ENCODE peak calls at places on chromosomes 12 and 14, in six cellular contexts. P is psoas muscle, R is GM23248, C is neural progenitor cell, M is substantia nigra, B is neuronal stem cell. A is an unnamed sample.

GRCh38 chr14:50944647-50945413 is 547 bp upstream of the PYGL start:
- DNase-seq in R (peak; percentile 69), C (no peak), M (no peak), B (no peak), P (peak; percentile 68), A (peak; percentile 50)

GRCh38 chr12:124952801-124953200 is 36.1 kb downstream of the DHX37 start:
- DNase-seq in M (no peak), C (no peak), R (no peak), B (no peak), P (no peak), A (no peak)

GRCh38 chr14:23633160-23633701 is 2.9 kb upstream of the DHRS2 start:
- DNase-seq in R (no peak), C (peak; percentile 11), P (no peak), M (no peak), B (no peak), A (no peak)

GRCh38 chr14:105267820-105268548 is 19.7 kb downstream of the BTBD6 start:
- DNase-seq in R (no peak), C (no peak), M (no peak), P (no peak), B (no peak), A (no peak)

GRCh38 chr14:75247286-75247922 is 31.2 kb upstream of the FOS start:
- DNase-seq in B (no peak), P (no peak), C (no peak), M (no peak), R (no peak), A (no peak)

GRCh38 chr12:39846971-39847661 is 227.5 kb upstream of the ABCD2 start:
- DNase-seq in R (peak; percentile 15), P (no peak), B (no peak), M (no peak), C (peak; percentile 39), A (no peak)

GRCh38 chr14:96224480-96225096 is 19.9 kb downstream of the BDKRB2 start:
- DNase-seq in P (no peak), R (no peak), M (no peak), B (no peak), C (no peak), A (no peak)

GRCh38 chr14:57302883-57303282 is 34.1 kb downstream of the AP5M1 start:
- DNase-seq in P (no peak), B (no peak), R (peak; percentile 10), C (no peak), M (no peak), A (no peak)

GRCh38 chr14:91419044-91419397 is 1.4 kb upstream of the CCDC88C start:
- DNase-seq in B (no peak), M (no peak), C (no peak), P (no peak), R (peak; percentile 7), A (peak; percentile 24)

GRCh38 chr12:47833591-47834012 is 13.9 kb upstream of the HDAC7 start:
- DNase-seq in B (no peak), C (no peak), R (no peak), M (no peak), P (no peak), A (no peak)

GRCh38 chr12:47828008-47828966 is 8.6 kb upstream of the HDAC7 start:
- DNase-seq in C (no peak), M (no peak), B (no peak), P (peak; percentile 77), R (peak; percentile 40), A (no peak)

GRCh38 chr12:47832263-47832933 is 12.7 kb upstream of the HDAC7 start:
- DNase-seq in R (no peak), C (no peak), P (no peak), B (no peak), M (no peak), A (no peak)

GRCh38 chr12:47828967-47829482 is 9.3 kb upstream of the HDAC7 start:
- DNase-seq in R (peak; percentile 79), P (peak; percentile 87), B (no peak), M (no peak), C (no peak), A (peak; percentile 82)

GRCh38 chr12:47829584-47829983 is 9.9 kb upstream of the HDAC7 start:
- DNase-seq in M (no peak), P (no peak), R (no peak), B (no peak), C (no peak), A (no peak)
- H3K27ac ChIP-seq in M (no peak overlapping the region), P (peak overlapping the region; percentile 75), R (peak overlapping the region; percentile 46), B (no peak overlapping the region), C (no peak overlapping the region), A (peak overlapping the region; percentile 99)

GRCh38 chr14:89309670-89310177 is 107.3 kb downstream of the FOXN3 start:
- DNase-seq in M (no peak), C (no peak), P (no peak), B (no peak), R (no peak), A (no peak)

GRCh38 chr14:89310211-89310610 is 106.8 kb downstream of the FOXN3 start:
- DNase-seq in R (no peak), B (no peak), C (no peak), M (no peak), P (no peak), A (no peak)

GRCh38 chr14:89314274-89314673 is 102.8 kb downstream of the FOXN3 start:
- DNase-seq in C (no peak), P (no peak), M (no peak), R (no peak), B (no peak), A (no peak)

GRCh38 chr14:89315493-89316456 is 101.3 kb downstream of the FOXN3 start:
- DNase-seq in M (no peak), B (no peak), R (no peak), P (no peak), C (no peak), A (no peak)

GRCh38 chr14:89312937-89313336 is 104.1 kb downstream of the FOXN3 start:
- DNase-seq in R (no peak), C (no peak), P (no peak), M (no peak), B (no peak), A (no peak)
- H3K27ac ChIP-seq in R (no peak overlapping the region), C (no peak overlapping the region), P (no peak overlapping the region), M (no peak overlapping the region), B (no peak overlapping the region), A (no peak overlapping the region)

GRCh38 chr14:64541261-64541970 is 875 bp downstream of the HSPA2 start:
- DNase-seq in R (peak; percentile 61), B (no peak), P (peak; percentile 69), C (no peak), M (no peak), A (no peak)
- H3K27ac ChIP-seq in R (no peak overlapping the region), B (no peak overlapping the region), P (peak overlapping the region; percentile 74), C (no peak overlapping the region), M (peak overlapping the region; percentile 91), A (no peak overlapping the region)

GRCh38 chr14:93961610-93962009 is 14.8 kb downstream of the ASB2 start:
- DNase-seq in M (no peak), P (no peak), R (no peak), C (no peak), B (no peak), A (no peak)

GRCh38 chr14:93963692-93964091 is 12.7 kb downstream of the ASB2 start:
- DNase-seq in M (no peak), B (no peak), C (no peak), R (no peak), P (no peak), A (no peak)

GRCh38 chr14:93964281-93964680 is 12.1 kb downstream of the ASB2 start:
- DNase-seq in C (no peak), B (no peak), P (peak; percentile 61), M (no peak), R (no peak), A (no peak)

GRCh38 chr14:93964820-93965286 is 11.5 kb downstream of the ASB2 start:
- DNase-seq in M (no peak), P (no peak), R (no peak), B (no peak), C (no peak), A (no peak)

GRCh38 chr14:93962701-93963601 is 13.4 kb downstream of the ASB2 start:
- DNase-seq in M (no peak), P (peak; percentile 80), C (no peak), R (no peak), B (no peak), A (no peak)
- H3K27ac ChIP-seq in M (no peak overlapping the region), P (peak overlapping the region; percentile 98), C (no peak overlapping the region), R (no peak overlapping the region), B (no peak overlapping the region), A (peak overlapping the region; percentile 73)

DNA sequence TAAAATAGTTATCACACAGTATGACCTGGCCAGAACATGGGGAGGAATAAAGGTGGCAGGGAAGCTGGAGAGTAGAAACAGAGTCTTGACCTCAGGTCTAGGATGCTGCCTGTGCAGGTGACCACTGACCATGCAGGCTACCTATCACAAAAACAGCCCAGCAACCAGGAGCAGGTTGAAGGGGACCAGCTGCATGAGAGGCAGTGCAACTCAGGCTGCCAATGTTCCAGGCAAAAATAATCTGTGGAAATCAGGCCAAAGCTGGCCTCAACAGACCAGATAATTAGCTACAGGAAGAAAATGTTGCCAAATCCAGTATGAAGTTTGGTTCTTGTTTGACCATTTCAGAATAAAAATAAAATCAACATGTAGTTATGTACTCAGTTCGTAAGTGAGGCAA is 72.6 kb downstream of the PDE6H start:
- DNase-seq in B (no peak), M (no peak), C (no peak), R (no peak), P (no peak), A (no peak)
- H3K27ac ChIP-seq in B (no peak overlapping the region), M (no peak overlapping the region), C (no peak overlapping the region), R (no peak overlapping the region), P (no peak overlapping the region), A (no peak overlapping the region)

DNA sequence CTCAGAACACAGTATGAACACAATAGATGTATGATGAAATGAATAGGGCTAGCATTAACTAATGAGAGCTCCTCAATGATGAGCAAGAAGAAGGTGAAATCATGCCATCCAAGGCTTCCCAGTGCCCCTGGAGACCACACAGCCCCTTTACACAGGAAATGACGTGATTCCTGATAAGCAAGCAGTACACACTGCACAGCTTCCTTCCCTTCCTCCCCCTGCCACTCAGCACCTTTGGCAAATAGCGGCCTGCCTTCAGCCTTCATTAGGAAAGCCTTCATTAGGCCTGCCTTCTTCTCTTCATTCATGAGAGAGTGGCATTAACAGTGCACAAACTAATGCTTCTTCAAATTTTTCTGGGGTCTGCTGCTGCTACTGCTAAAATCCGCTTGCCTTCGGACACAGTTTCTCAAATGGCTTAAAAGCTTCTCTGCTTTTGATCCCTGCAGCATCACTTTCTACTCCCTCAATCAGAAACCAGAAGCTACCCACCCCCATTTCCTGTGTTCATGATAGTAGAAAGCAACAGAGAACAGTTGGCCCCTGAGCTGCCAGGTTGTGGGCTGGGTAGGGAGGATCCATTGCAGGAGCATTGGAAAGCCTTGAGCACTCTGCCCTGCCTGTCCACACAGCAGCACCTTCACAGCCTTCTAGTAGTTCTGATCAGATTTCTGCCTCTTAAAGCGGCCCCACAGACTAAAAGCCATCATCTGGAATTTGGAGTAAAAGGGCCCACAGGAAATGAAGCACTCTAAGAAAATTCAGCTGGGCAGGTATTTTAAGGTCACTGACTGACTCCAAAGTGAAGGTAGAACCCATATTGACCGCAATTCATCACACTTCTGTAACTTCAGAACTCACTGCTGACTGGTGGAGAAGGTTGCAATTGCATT is 103.8 kb upstream of the ETV6 start:
- DNase-seq in B (no peak), R (no peak), P (no peak), C (no peak), M (no peak), A (no peak)
- H3K27ac ChIP-seq in B (no peak overlapping the region), R (no peak overlapping the region), P (no peak overlapping the region), C (no peak overlapping the region), M (no peak overlapping the region), A (no peak overlapping the region)

DNA sequence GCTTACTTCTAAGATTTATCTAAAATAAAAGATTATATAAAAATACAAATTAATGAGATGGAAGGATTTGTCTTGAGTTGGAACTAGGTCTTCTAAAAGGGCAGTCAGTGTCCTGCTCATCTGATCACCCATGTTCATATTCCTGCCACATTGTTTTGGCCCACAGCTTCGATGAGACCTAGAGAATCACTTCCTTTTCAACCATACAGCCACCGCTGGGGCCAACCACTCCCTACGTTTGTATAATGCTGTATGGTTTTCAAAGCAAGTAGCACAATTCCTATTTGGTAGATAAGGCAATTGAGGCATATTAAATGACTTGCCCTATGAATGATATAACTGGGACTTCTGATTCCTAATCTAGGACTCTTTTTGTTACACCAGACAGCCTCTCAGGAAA is 249.4 kb downstream of the ZFP36L1 start:
- DNase-seq in C (no peak), M (no peak), B (no peak), P (no peak), R (no peak), A (no peak)
- H3K27ac ChIP-seq in C (no peak overlapping the region), M (no peak overlapping the region), B (no peak overlapping the region), P (peak overlapping the region; percentile 96), R (peak overlapping the region; percentile 81), A (peak overlapping the region; percentile 92)

A was measured in stomach.